ENCODE peak calls at places on chromosomes 13 and 19, in six cellular contexts. M, I, V, U, R and S are unnamed samples. For H3K27me3, the result is how much of the 10 kb centered on the place peaks cover.

GRCh38 chr19:37654525-37654832 is 786 bp downstream of the ZFP30 start:
- DNase-seq in M (no peak), I (no peak), V (no peak), U (no peak), R (peak), S (no peak)

GRCh38 chr13:109667754-109668360 is 118.5 kb downstream of the IRS2 start:
- DNase-seq in M (no peak), I (no peak), V (no peak), U (no peak), R (no peak), S (no peak)

GRCh38 chr13:25466880-25467279 is 95.1 kb downstream of the ATP8A2 start:
- DNase-seq in M (peak), I (no peak), V (no peak), U (no peak), R (no peak), S (no peak)

GRCh38 chr19:40553885-40554857 is 22.5 kb upstream of the SHKBP1 start:
- DNase-seq in M (peak), I (no peak), V (no peak), U (no peak), R (no peak), S (no peak)

GRCh38 chr13:113946409-113947181 is 27.3 kb downstream of the C13orf46 start:
- DNase-seq in M (no peak), I (no peak), V (no peak), U (no peak), R (no peak), S (no peak)

GRCh38 chr13:60583196-60583908 is 186.3 kb downstream of the TDRD3 start:
- DNase-seq in M (peak), I (no peak), V (no peak), U (no peak), R (peak), S (no peak)

GRCh38 chr19:55487884-55488687 is at the start of gene SSC5D:
- DNase-seq in M (peak), I (no peak), V (no peak), U (no peak), R (peak), S (no peak)

GRCh38 chr19:35223084-35223790 is 5.3 kb downstream of the FAM187B start:
- DNase-seq in M (no peak), I (no peak), V (no peak), U (no peak), R (no peak), S (no peak)

GRCh38 chr19:18232540-18233223 is 6.4 kb upstream of the PDE4C start:
- DNase-seq in M (peak), I (no peak), V (peak), U (peak), R (no peak), S (no peak)

GRCh38 chr19:18231775-18232174 is 5.5 kb upstream of the PDE4C start:
- DNase-seq in M (peak), I (no peak), V (no peak), U (no peak), R (no peak), S (no peak)

GRCh38 chr19:18234194-18234593 is 8.0 kb upstream of the PDE4C start:
- DNase-seq in M (no peak), I (no peak), V (no peak), U (no peak), R (no peak), S (no peak)

GRCh38 chr19:18230941-18231734 is 4.9 kb upstream of the PDE4C start:
- DNase-seq in M (peak), I (no peak), V (no peak), U (no peak), R (no peak), S (no peak)

GRCh38 chr19:18233224-18233825 is 7.1 kb upstream of the PDE4C start:
- DNase-seq in M (peak), I (no peak), V (peak), U (no peak), R (peak), S (no peak)
- H3K27me3 ChIP-seq in M (under half), I (under half), V (under half), U (under half), R (under half), S (under half)

GRCh38 chr13:33917135-33917534 is 99.2 kb downstream of the RFC3 start:
- DNase-seq in M (no peak), I (no peak), V (no peak), U (no peak), R (no peak), S (no peak)
- H3K4me3 ChIP-seq in M (no peak), I (no peak), V (no peak), U (no peak), R (no peak), S (no peak)

GRCh38 chr19:42173695-42174094 is 41.4 kb upstream of the POU2F2 start:
- DNase-seq in M (no peak), I (no peak), V (no peak), U (no peak), R (no peak), S (no peak)
- H3K27me3 ChIP-seq in M (half or more), I (under half), V (under half), U (under half), R (under half), S (under half)

DNA sequence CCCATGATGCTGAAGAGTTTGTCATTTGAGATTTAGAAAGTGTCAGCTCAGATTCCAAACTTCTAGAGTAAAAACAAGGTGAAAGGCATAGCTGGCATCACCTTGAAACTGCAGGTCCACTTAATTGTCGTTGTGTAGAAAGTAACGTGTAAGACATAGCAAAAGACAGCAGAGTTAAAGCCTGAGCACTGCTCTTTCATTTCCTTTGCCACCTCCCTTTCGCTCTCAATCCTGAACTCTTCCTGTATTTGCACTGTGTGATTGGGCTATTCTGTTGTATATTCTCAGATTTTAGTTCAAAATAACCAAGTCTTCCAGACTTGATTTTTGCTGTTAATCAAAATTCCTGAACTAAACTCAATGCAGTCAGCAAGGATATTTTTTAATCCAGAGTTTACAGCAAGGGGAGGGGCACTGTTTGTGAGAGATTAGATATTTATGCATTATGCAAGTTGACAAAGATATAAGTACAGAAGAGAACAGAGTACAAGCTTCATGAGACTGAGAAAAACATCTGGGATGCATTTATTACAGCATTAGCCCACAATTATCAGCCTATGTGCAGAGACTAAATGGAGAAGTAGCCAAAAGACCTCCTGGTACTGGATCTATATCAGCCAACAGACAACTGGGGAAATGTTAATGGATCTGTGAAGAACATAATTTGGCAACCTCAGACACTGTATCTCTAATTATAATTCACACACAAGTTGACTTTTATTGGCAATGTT is 328.7 kb downstream of the SUCLA2 start:
- DNase-seq in M (no peak), I (no peak), V (no peak), U (no peak), R (peak), S (no peak)
- H3K4me3 ChIP-seq in M (no peak), I (no peak), V (no peak), U (no peak), R (no peak), S (no peak)

GRCh38 chr19:5393088-5393487 is 52.5 kb upstream of the PTPRS start:
- DNase-seq in M (no peak), I (no peak), V (no peak), U (no peak), R (no peak), S (no peak)
- H3K27me3 ChIP-seq in M (half or more), I (under half), V (half or more), U (under half), R (under half), S (under half)

DNA sequence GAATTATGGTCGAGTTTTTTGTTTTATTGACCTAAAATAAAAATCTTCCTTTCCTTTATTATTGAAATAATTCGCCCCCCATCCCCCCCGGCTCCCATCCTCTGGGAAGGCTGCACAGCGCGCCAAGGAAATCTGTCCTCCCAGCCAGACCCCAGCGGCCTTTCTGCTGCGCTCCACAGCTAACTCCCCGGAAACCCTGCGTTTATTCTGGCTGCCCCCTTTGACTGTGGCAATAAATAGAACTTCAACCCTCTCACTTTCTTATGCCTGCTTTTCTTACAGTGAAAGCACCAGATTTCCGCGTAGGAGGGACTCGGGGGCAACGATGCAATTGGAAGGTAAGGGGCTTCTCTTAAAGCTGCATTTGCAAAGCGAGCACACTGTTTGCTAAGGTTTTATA is 9.7 kb upstream of the C19orf12 start:
- DNase-seq in M (no peak), I (no peak), V (no peak), U (no peak), R (no peak), S (no peak)
- H3K4me3 ChIP-seq in M (no peak), I (no peak), V (peak), U (peak), R (peak), S (no peak)

DNA sequence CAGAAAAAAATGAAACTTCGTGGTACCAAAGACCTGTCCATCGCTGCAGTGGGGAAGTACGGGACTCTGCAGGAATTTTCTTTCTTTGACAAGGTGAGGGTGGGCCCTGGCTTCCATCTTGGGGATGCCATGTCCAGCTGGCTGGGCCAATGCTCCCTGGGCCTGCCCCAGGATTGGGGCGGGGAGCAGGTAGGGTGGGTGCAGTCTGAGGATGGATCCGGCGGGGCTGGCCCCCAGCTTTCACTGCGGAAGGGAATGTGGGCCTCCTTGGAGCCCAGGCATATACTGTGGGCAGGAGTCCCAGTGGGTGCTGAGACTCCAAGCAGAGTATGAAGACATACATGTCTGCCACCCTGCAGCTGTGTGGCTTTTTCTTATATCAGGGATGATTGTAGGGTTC is 23.9 kb downstream of the SIN3B start:
- DNase-seq in M (no peak), I (no peak), V (no peak), U (no peak), R (no peak), S (no peak)
- H3K27me3 ChIP-seq in M (under half), I (under half), V (under half), U (under half), R (under half), S (under half)

GRCh38 chr19:48867119-48867921 is 1.1 kb downstream of the PLEKHA4 start:
- DNase-seq in M (no peak), I (no peak), V (no peak), U (no peak), R (no peak), S (no peak)

GRCh38 chr19:48867922-48868195 is 558 bp downstream of the PLEKHA4 start:
- DNase-seq in M (no peak), I (no peak), V (no peak), U (no peak), R (no peak), S (no peak)

GRCh38 chr19:48870048-48870447 is 1.6 kb upstream of the PLEKHA4 start:
- DNase-seq in M (no peak), I (no peak), V (no peak), U (no peak), R (no peak), S (no peak)

GRCh38 chr19:48868196-48868886 is at the start of gene PLEKHA4:
- DNase-seq in M (peak), I (peak), V (peak), U (no peak), R (no peak), S (no peak)

GRCh38 chr19:48866692-48867091 is 1.7 kb downstream of the PLEKHA4 start:
- DNase-seq in M (no peak), I (no peak), V (no peak), U (no peak), R (no peak), S (no peak)
- H3K4me3 ChIP-seq in M (no peak), I (no peak), V (no peak), U (no peak), R (no peak), S (peak)

GRCh38 chr13:84821261-84821660 is 939.0 kb upstream of the SLITRK1 start:
- DNase-seq in M (no peak), I (no peak), V (no peak), U (no peak), R (peak), S (no peak)
- H3K27me3 ChIP-seq in M (under half), I (under half), V (under half), U (under half), R (under half), S (under half)

GRCh38 chr13:93766719-93767118 is 540.1 kb downstream of the GPC6 start:
- DNase-seq in M (no peak), I (no peak), V (no peak), U (no peak), R (no peak), S (no peak)

GRCh38 chr13:93762703-93763102 is 536.1 kb downstream of the GPC6 start:
- DNase-seq in M (no peak), I (no peak), V (no peak), U (no peak), R (no peak), S (no peak)

GRCh38 chr13:93767231-93767916 is 540.8 kb downstream of the GPC6 start:
- DNase-seq in M (no peak), I (no peak), V (no peak), U (no peak), R (no peak), S (no peak)

GRCh38 chr13:93765811-93766210 is 539.2 kb downstream of the GPC6 start:
- DNase-seq in M (no peak), I (no peak), V (no peak), U (no peak), R (no peak), S (no peak)

DNA sequence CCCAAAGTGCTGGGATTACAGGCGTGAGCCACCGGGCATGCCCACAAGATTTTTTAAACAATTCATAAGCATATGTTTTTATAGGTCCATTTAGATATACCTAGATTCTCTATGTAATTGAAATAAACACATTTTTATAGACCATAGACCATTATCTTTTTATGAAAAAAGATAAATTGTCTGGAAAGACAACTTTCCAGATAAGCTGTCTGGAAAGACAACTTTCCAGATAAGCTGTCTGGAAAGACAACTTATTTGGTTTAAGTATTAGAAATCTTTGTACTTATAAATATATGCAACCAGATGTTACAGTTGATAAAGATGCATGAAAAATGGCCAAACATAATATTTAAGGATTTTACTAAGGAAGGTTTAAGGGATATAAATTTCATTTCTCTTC is 538.4 kb downstream of the GPC6 start:
- DNase-seq in M (no peak), I (no peak), V (no peak), U (no peak), R (peak), S (no peak)
- H3K4me3 ChIP-seq in M (no peak), I (no peak), V (no peak), U (no peak), R (no peak), S (no peak)